ENCODE peak calls at places on chromosomes 4 and X, in seven cellular contexts. One of them, this sample, is unnamed.

GRCh38 chrX:28979876-28980275 is 392.6 kb downstream of the IL1RAPL1 start:
- DNase-seq in cardiac muscle cell: no peak
- DNase-seq in brain microvascular endothelial cell: no peak
- DNase-seq in GM12865: no peak
- DNase-seq in fibroblast of villous mesenchyme: no peak
- DNase-seq in ascending aorta: no peak
- DNase-seq in sigmoid colon: no peak
- DNase-seq in this sample: no peak

GRCh38 chrX:139844163-139844562 is 88.7 kb downstream of the ATP11C start:
- DNase-seq in brain microvascular endothelial cell: no peak
- DNase-seq in sigmoid colon: no peak
- DNase-seq in cardiac muscle cell: no peak
- DNase-seq in GM12865: peak
- DNase-seq in fibroblast of villous mesenchyme: no peak
- DNase-seq in ascending aorta: no peak
- DNase-seq in this sample: no peak

GRCh38 chr4:15920723-15921591 is 17.6 kb downstream of the FGFBP1 start:
- DNase-seq in brain microvascular endothelial cell: peak
- DNase-seq in cardiac muscle cell: peak
- DNase-seq in ascending aorta: peak
- DNase-seq in fibroblast of villous mesenchyme: peak
- DNase-seq in GM12865: no peak
- DNase-seq in sigmoid colon: no peak
- DNase-seq in this sample: peak

GRCh38 chrX:45164021-45164621 is 36.6 kb downstream of the DIPK2B start:
- DNase-seq in GM12865: no peak
- DNase-seq in fibroblast of villous mesenchyme: no peak
- DNase-seq in brain microvascular endothelial cell: no peak
- DNase-seq in cardiac muscle cell: peak
- DNase-seq in sigmoid colon: no peak
- DNase-seq in ascending aorta: no peak
- DNase-seq in this sample: no peak

GRCh38 chrX:29671426-29671825 is 543.9 kb upstream of the MAGEB2 start:
- DNase-seq in brain microvascular endothelial cell: no peak
- DNase-seq in GM12865: no peak
- DNase-seq in fibroblast of villous mesenchyme: no peak
- DNase-seq in cardiac muscle cell: no peak
- DNase-seq in sigmoid colon: no peak
- DNase-seq in ascending aorta: no peak
- DNase-seq in this sample: no peak

GRCh38 chr4:155602351-155603140 is 64.1 kb upstream of the GUCY1A1 start:
- DNase-seq in sigmoid colon: no peak
- DNase-seq in ascending aorta: no peak
- DNase-seq in GM12865: no peak
- DNase-seq in fibroblast of villous mesenchyme: no peak
- DNase-seq in brain microvascular endothelial cell: no peak
- DNase-seq in cardiac muscle cell: peak
- DNase-seq in this sample: no peak

GRCh38 chrX:132331532-132331931 is 112.3 kb upstream of the RAP2C start:
- DNase-seq in sigmoid colon: no peak
- DNase-seq in ascending aorta: no peak
- DNase-seq in fibroblast of villous mesenchyme: no peak
- DNase-seq in GM12865: no peak
- DNase-seq in cardiac muscle cell: no peak
- DNase-seq in brain microvascular endothelial cell: no peak
- DNase-seq in this sample: no peak

GRCh38 chr4:98801259-98801725 is 127.6 kb downstream of the EIF4E start:
- DNase-seq in fibroblast of villous mesenchyme: no peak
- DNase-seq in sigmoid colon: no peak
- DNase-seq in ascending aorta: no peak
- DNase-seq in cardiac muscle cell: peak
- DNase-seq in brain microvascular endothelial cell: no peak
- DNase-seq in GM12865: no peak
- DNase-seq in this sample: no peak

GRCh38 chr4:7395635-7396034 is 39.1 kb downstream of the PSAPL1 start:
- DNase-seq in fibroblast of villous mesenchyme: no peak
- DNase-seq in cardiac muscle cell: no peak
- DNase-seq in sigmoid colon: no peak
- DNase-seq in ascending aorta: peak
- DNase-seq in brain microvascular endothelial cell: no peak
- DNase-seq in GM12865: no peak
- DNase-seq in this sample: no peak

GRCh38 chr4:94284889-94285288 is 57.7 kb downstream of the HPGDS start:
- DNase-seq in fibroblast of villous mesenchyme: no peak
- DNase-seq in brain microvascular endothelial cell: no peak
- DNase-seq in sigmoid colon: no peak
- DNase-seq in GM12865: no peak
- DNase-seq in cardiac muscle cell: no peak
- DNase-seq in ascending aorta: no peak
- DNase-seq in this sample: no peak

GRCh38 chr4:181046809-181047208 is 1196.4 kb upstream of the TENM3 start:
- DNase-seq in fibroblast of villous mesenchyme: no peak
- DNase-seq in sigmoid colon: no peak
- DNase-seq in ascending aorta: no peak
- DNase-seq in cardiac muscle cell: no peak
- DNase-seq in GM12865: no peak
- DNase-seq in brain microvascular endothelial cell: no peak
- DNase-seq in this sample: no peak

GRCh38 chrX:8988456-8988855 is 45.5 kb downstream of the FAM9B start:
- DNase-seq in GM12865: no peak
- DNase-seq in sigmoid colon: no peak
- DNase-seq in fibroblast of villous mesenchyme: peak
- DNase-seq in cardiac muscle cell: peak
- DNase-seq in brain microvascular endothelial cell: peak
- DNase-seq in ascending aorta: no peak
- DNase-seq in this sample: peak

GRCh38 chr4:86582453-86582852 is 11.7 kb upstream of the PTPN13 start:
- DNase-seq in ascending aorta: no peak
- DNase-seq in brain microvascular endothelial cell: no peak
- DNase-seq in GM12865: no peak
- DNase-seq in fibroblast of villous mesenchyme: no peak
- DNase-seq in cardiac muscle cell: no peak
- DNase-seq in sigmoid colon: no peak
- DNase-seq in this sample: no peak

GRCh38 chr4:155403886-155404285 is 27.1 kb upstream of the MAP9 start:
- DNase-seq in ascending aorta: no peak
- DNase-seq in brain microvascular endothelial cell: peak
- DNase-seq in sigmoid colon: no peak
- DNase-seq in fibroblast of villous mesenchyme: peak
- DNase-seq in GM12865: peak
- DNase-seq in cardiac muscle cell: peak
- DNase-seq in this sample: no peak

GRCh38 chr4:26377352-26378311 is 56.8 kb downstream of the RBPJ start:
- DNase-seq in GM12865: no peak
- DNase-seq in ascending aorta: no peak
- DNase-seq in sigmoid colon: no peak
- DNase-seq in fibroblast of villous mesenchyme: no peak
- DNase-seq in cardiac muscle cell: peak
- DNase-seq in brain microvascular endothelial cell: no peak
- DNase-seq in this sample: no peak

GRCh38 chr4:148333265-148333664 is 108.9 kb downstream of the NR3C2 start:
- DNase-seq in sigmoid colon: no peak
- DNase-seq in brain microvascular endothelial cell: no peak
- DNase-seq in cardiac muscle cell: no peak
- DNase-seq in fibroblast of villous mesenchyme: no peak
- DNase-seq in GM12865: no peak
- DNase-seq in ascending aorta: no peak
- DNase-seq in this sample: no peak

GRCh38 chr4:16227462-16227868 is 1.2 kb upstream of the TAPT1 start:
- DNase-seq in GM12865: peak
- DNase-seq in fibroblast of villous mesenchyme: peak
- DNase-seq in ascending aorta: peak
- DNase-seq in brain microvascular endothelial cell: peak
- DNase-seq in sigmoid colon: peak
- DNase-seq in cardiac muscle cell: peak
- DNase-seq in this sample: peak

GRCh38 chrX:155048997-155049619 is 21.8 kb downstream of the CMC4 start:
- DNase-seq in GM12865: peak
- DNase-seq in ascending aorta: peak
- DNase-seq in fibroblast of villous mesenchyme: peak
- DNase-seq in brain microvascular endothelial cell: peak
- DNase-seq in sigmoid colon: peak
- DNase-seq in cardiac muscle cell: peak
- DNase-seq in this sample: no peak

GRCh38 chr4:42172921-42173320 is 20.5 kb upstream of the BEND4 start:
- DNase-seq in cardiac muscle cell: no peak
- DNase-seq in fibroblast of villous mesenchyme: no peak
- DNase-seq in ascending aorta: no peak
- DNase-seq in brain microvascular endothelial cell: no peak
- DNase-seq in sigmoid colon: no peak
- DNase-seq in GM12865: no peak
- DNase-seq in this sample: no peak

GRCh38 chr4:55386073-55386472 is 9.7 kb upstream of the TMEM165 start:
- DNase-seq in ascending aorta: no peak
- DNase-seq in fibroblast of villous mesenchyme: peak
- DNase-seq in brain microvascular endothelial cell: peak
- DNase-seq in sigmoid colon: no peak
- DNase-seq in cardiac muscle cell: no peak
- DNase-seq in GM12865: peak
- DNase-seq in this sample: no peak

DNA sequence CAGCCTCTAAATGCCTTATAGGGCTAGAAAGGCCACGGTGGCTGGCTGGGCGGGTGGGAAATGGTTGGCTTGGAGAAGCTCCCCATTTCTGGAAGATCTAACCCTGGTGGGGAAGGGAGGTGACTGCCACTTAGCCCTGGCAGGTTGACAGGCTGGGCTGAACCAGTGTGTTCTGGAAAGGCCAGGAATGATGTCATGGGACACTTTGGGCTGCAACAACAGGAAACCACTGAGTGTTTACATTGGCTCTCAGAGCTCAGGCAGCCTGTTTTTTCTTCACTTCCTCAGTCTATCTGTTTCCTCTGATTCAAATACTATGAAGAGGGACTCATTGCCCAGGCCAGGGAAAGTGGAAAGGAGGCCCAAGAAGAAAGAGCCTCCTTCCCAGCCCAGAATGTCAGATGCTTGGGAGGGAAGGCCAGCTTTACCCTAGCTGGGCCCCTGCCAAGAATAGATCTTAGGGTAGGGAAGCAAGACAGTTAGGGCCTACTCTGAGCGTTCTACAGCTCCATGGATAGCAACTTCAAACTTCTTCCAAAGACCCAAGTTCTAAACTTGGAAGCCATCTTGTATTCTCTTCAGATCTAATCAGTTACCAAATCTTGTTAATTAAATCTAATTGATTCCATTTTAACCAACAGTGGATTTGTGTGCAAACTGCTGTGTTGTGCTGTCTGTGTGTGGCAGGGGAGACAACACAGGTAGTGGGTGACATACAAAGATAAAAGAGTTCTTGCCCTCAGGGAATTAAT is 65.7 kb upstream of the MSN start:
- DNase-seq in brain microvascular endothelial cell: peak
- DNase-seq in GM12865: peak
- DNase-seq in cardiac muscle cell: no peak
- DNase-seq in sigmoid colon: peak
- DNase-seq in fibroblast of villous mesenchyme: peak
- DNase-seq in ascending aorta: peak
- DNase-seq in this sample: peak
- TF ChIP-seq CTCF in brain microvascular endothelial cell: no peak
- TF ChIP-seq CTCF in GM12865: no peak
- TF ChIP-seq CTCF in cardiac muscle cell: no peak
- TF ChIP-seq CTCF in sigmoid colon: no peak
- TF ChIP-seq CTCF in fibroblast of villous mesenchyme: no peak
- TF ChIP-seq CTCF in ascending aorta: no peak
- TF ChIP-seq CTCF in this sample: no peak

GRCh38 chr4:80264825-80265224 is 1.6 kb upstream of the FGF5 start:
- DNase-seq in ascending aorta: no peak
- DNase-seq in GM12865: no peak
- DNase-seq in brain microvascular endothelial cell: no peak
- DNase-seq in fibroblast of villous mesenchyme: no peak
- DNase-seq in sigmoid colon: no peak
- DNase-seq in cardiac muscle cell: no peak
- DNase-seq in this sample: no peak
- H3K4me3 ChIP-seq in ascending aorta: no peak
- H3K4me3 ChIP-seq in GM12865: no peak
- H3K4me3 ChIP-seq in brain microvascular endothelial cell: no peak
- H3K4me3 ChIP-seq in fibroblast of villous mesenchyme: no peak
- H3K4me3 ChIP-seq in sigmoid colon: no peak
- H3K4me3 ChIP-seq in cardiac muscle cell: no peak
- H3K4me3 ChIP-seq in this sample: no peak

DNA sequence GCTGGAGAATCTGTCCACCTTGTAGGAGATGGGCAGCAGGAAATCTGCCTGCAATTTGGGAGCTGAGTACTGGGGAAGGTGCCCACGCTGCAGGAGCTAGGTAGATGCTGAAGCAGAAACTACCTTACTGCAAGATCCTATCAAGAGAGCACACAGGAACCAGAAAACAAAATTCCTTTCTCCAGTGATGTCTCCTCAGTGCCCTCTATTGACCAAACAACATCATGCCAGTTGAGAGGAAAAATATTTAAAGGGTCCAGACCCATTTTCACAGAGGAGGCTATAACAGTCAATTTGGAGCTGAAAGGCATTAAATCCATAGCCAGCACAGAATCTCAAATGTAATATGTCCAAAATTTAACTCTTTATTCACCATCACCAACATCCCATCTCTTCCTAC is 406.8 kb downstream of the SLITRK2 start:
- DNase-seq in brain microvascular endothelial cell: no peak
- DNase-seq in ascending aorta: no peak
- DNase-seq in sigmoid colon: no peak
- DNase-seq in cardiac muscle cell: no peak
- DNase-seq in fibroblast of villous mesenchyme: no peak
- DNase-seq in GM12865: no peak
- DNase-seq in this sample: no peak
- TF ChIP-seq CTCF in brain microvascular endothelial cell: no peak
- TF ChIP-seq CTCF in ascending aorta: no peak
- TF ChIP-seq CTCF in sigmoid colon: no peak
- TF ChIP-seq CTCF in cardiac muscle cell: no peak
- TF ChIP-seq CTCF in fibroblast of villous mesenchyme: no peak
- TF ChIP-seq CTCF in GM12865: no peak
- TF ChIP-seq CTCF in this sample: no peak

GRCh38 chr4:125306112-125306511 is 8.6 kb upstream of the FAT4 start:
- DNase-seq in ascending aorta: no peak
- DNase-seq in brain microvascular endothelial cell: no peak
- DNase-seq in GM12865: no peak
- DNase-seq in cardiac muscle cell: no peak
- DNase-seq in fibroblast of villous mesenchyme: no peak
- DNase-seq in sigmoid colon: no peak
- DNase-seq in this sample: no peak
- H3K4me3 ChIP-seq in ascending aorta: no peak
- H3K4me3 ChIP-seq in brain microvascular endothelial cell: no peak
- H3K4me3 ChIP-seq in GM12865: no peak
- H3K4me3 ChIP-seq in cardiac muscle cell: no peak
- H3K4me3 ChIP-seq in fibroblast of villous mesenchyme: no peak
- H3K4me3 ChIP-seq in sigmoid colon: no peak
- H3K4me3 ChIP-seq in this sample: no peak

GRCh38 chrX:10769165-10769564 is 148.8 kb upstream of the MID1 start:
- DNase-seq in fibroblast of villous mesenchyme: peak
- DNase-seq in ascending aorta: no peak
- DNase-seq in cardiac muscle cell: peak
- DNase-seq in sigmoid colon: no peak
- DNase-seq in GM12865: peak
- DNase-seq in brain microvascular endothelial cell: peak
- DNase-seq in this sample: no peak
- TF ChIP-seq CTCF in fibroblast of villous mesenchyme: peak
- TF ChIP-seq CTCF in ascending aorta: peak
- TF ChIP-seq CTCF in cardiac muscle cell: peak
- TF ChIP-seq CTCF in sigmoid colon: no peak
- TF ChIP-seq CTCF in GM12865: peak
- TF ChIP-seq CTCF in brain microvascular endothelial cell: peak
- TF ChIP-seq CTCF in this sample: peak

This sample was measured in kidney.